ENCODE peak calls at places on chromosomes 3 and 15, in four cellular contexts. One of them, this sample, is unnamed.

GRCh38 chr3:108493862-108494261 is 16.5 kb downstream of the MYH15 start:
- DNase-seq in SW480: peak
- DNase-seq in occipital lobe: no peak
- DNase-seq in breast epithelium: no peak
- DNase-seq in this sample: no peak

GRCh38 chr3:37886395-37886794 is 24.7 kb downstream of the CTDSPL start:
- DNase-seq in SW480: no peak
- DNase-seq in occipital lobe: no peak
- DNase-seq in breast epithelium: no peak
- DNase-seq in this sample: no peak

GRCh38 chr3:135513106-135514063 is 452.1 kb upstream of the PPP2R3A start:
- DNase-seq in SW480: peak
- DNase-seq in occipital lobe: no peak
- DNase-seq in breast epithelium: no peak
- DNase-seq in this sample: peak

GRCh38 chr3:123880998-123881561 is 3.1 kb downstream of the MYLK start:
- DNase-seq in SW480: peak
- DNase-seq in occipital lobe: no peak
- DNase-seq in breast epithelium: no peak
- DNase-seq in this sample: peak

GRCh38 chr3:17432237-17432636 is 310.2 kb downstream of the TBC1D5 start:
- DNase-seq in SW480: no peak
- DNase-seq in occipital lobe: no peak
- DNase-seq in breast epithelium: no peak
- DNase-seq in this sample: peak

GRCh38 chr15:66019377-66019776 is 150.1 kb downstream of the RAB11A start:
- DNase-seq in SW480: no peak
- DNase-seq in occipital lobe: no peak
- DNase-seq in breast epithelium: no peak
- DNase-seq in this sample: no peak

GRCh38 chr3:156630081-156630772 is 44.2 kb upstream of the TIPARP start:
- DNase-seq in SW480: peak
- DNase-seq in occipital lobe: no peak
- DNase-seq in breast epithelium: no peak
- DNase-seq in this sample: peak

GRCh38 chr3:196991581-196992460 is 23.2 kb upstream of the PIGZ start:
- DNase-seq in SW480: no peak
- DNase-seq in occipital lobe: peak
- DNase-seq in breast epithelium: no peak
- DNase-seq in this sample: no peak

GRCh38 chr3:138186216-138186615 is 885 bp upstream of the ARMC8 start:
- DNase-seq in SW480: peak
- DNase-seq in occipital lobe: no peak
- DNase-seq in breast epithelium: no peak
- DNase-seq in this sample: peak